ENCODE peak calls at places on chromosomes 1 and 21, in five cellular contexts. One of them, this sample, is unnamed.
A peak's percentile ranks its signal among the peaks of the same experiment; 100 is the strongest.

GRCh38 chr1:186871784-186872183 is 43.0 kb downstream of the PLA2G4A start:
- DNase-seq in fibroblast of lung: no peak
- DNase-seq in tibial artery: no peak
- DNase-seq in body of pancreas: no peak
- DNase-seq in gastrocnemius medialis: no peak
- DNase-seq in this sample: no peak

GRCh38 chr1:117757668-117758067 is 151.8 kb downstream of the TENT5C start:
- DNase-seq in gastrocnemius medialis: no peak
- DNase-seq in body of pancreas: no peak
- DNase-seq in tibial artery: no peak
- DNase-seq in fibroblast of lung: peak; percentile 57
- DNase-seq in this sample: no peak

GRCh38 chr21:35987475-35987874 is 72.9 kb downstream of the SETD4 start:
- DNase-seq in body of pancreas: no peak
- DNase-seq in gastrocnemius medialis: no peak
- DNase-seq in fibroblast of lung: no peak
- DNase-seq in tibial artery: no peak
- DNase-seq in this sample: peak; percentile 42

GRCh38 chr21:43739648-43740435 is 20.9 kb downstream of the PDXK start:
- DNase-seq in body of pancreas: no peak
- DNase-seq in gastrocnemius medialis: no peak
- DNase-seq in tibial artery: no peak
- DNase-seq in fibroblast of lung: no peak
- DNase-seq in this sample: no peak

GRCh38 chr1:164700683-164701082 is 141.7 kb downstream of the PBX1 start:
- DNase-seq in tibial artery: no peak
- DNase-seq in gastrocnemius medialis: no peak
- DNase-seq in fibroblast of lung: no peak
- DNase-seq in body of pancreas: no peak
- DNase-seq in this sample: no peak

GRCh38 chr21:43814215-43815106 is 25.1 kb downstream of the RRP1 start:
- DNase-seq in body of pancreas: peak; percentile 38
- DNase-seq in fibroblast of lung: peak; percentile 11
- DNase-seq in gastrocnemius medialis: no peak
- DNase-seq in tibial artery: no peak
- DNase-seq in this sample: no peak

GRCh38 chr1:225526878-225527277 is 99.0 kb upstream of the LBR start:
- DNase-seq in body of pancreas: peak; percentile 62
- DNase-seq in gastrocnemius medialis: no peak
- DNase-seq in tibial artery: no peak
- DNase-seq in fibroblast of lung: peak; percentile 33
- DNase-seq in this sample: no peak

GRCh38 chr1:112251766-112252506 is 144.1 kb upstream of the CTTNBP2NL start:
- DNase-seq in fibroblast of lung: peak; percentile 29
- DNase-seq in body of pancreas: no peak
- DNase-seq in tibial artery: peak; percentile 25
- DNase-seq in gastrocnemius medialis: no peak
- DNase-seq in this sample: peak; percentile 63

GRCh38 chr1:202101182-202101581 is 21.5 kb upstream of the GPR37L1 start:
- DNase-seq in gastrocnemius medialis: no peak
- DNase-seq in fibroblast of lung: no peak
- DNase-seq in tibial artery: no peak
- DNase-seq in body of pancreas: no peak
- DNase-seq in this sample: no peak

GRCh38 chr1:36238433-36238832 is 14.2 kb downstream of the THRAP3 start:
- DNase-seq in body of pancreas: no peak
- DNase-seq in fibroblast of lung: peak; percentile 65
- DNase-seq in tibial artery: no peak
- DNase-seq in gastrocnemius medialis: no peak
- DNase-seq in this sample: no peak

GRCh38 chr1:77824694-77825355 is 45.4 kb downstream of the MIGA1 start:
- DNase-seq in body of pancreas: no peak
- DNase-seq in fibroblast of lung: no peak
- DNase-seq in tibial artery: no peak
- DNase-seq in gastrocnemius medialis: no peak
- DNase-seq in this sample: no peak

GRCh38 chr1:40877681-40878080 is 15.5 kb upstream of the CITED4 start:
- DNase-seq in tibial artery: peak; percentile 87
- DNase-seq in fibroblast of lung: peak; percentile 94
- DNase-seq in gastrocnemius medialis: peak; percentile 57
- DNase-seq in body of pancreas: peak; percentile 75
- DNase-seq in this sample: peak; percentile 66

GRCh38 chr1:157377216-157377821 is 175.0 kb downstream of the FCRL5 start:
- DNase-seq in tibial artery: no peak
- DNase-seq in body of pancreas: peak; percentile 40
- DNase-seq in gastrocnemius medialis: no peak
- DNase-seq in fibroblast of lung: no peak
- DNase-seq in this sample: no peak

GRCh38 chr1:64471218-64471719 is 1.3 kb downstream of the CACHD1 start:
- DNase-seq in fibroblast of lung: peak; percentile 21
- DNase-seq in tibial artery: peak; percentile 43
- DNase-seq in body of pancreas: peak; percentile 28
- DNase-seq in gastrocnemius medialis: no peak
- DNase-seq in this sample: no peak

GRCh38 chr1:47582891-47583608 is 145.2 kb downstream of the FOXD2 start:
- DNase-seq in body of pancreas: no peak
- DNase-seq in fibroblast of lung: peak; percentile 12
- DNase-seq in gastrocnemius medialis: no peak
- DNase-seq in tibial artery: peak; percentile 10
- DNase-seq in this sample: peak; percentile 49

GRCh38 chr1:47661065-47661464 is 223.2 kb downstream of the FOXD2 start:
- DNase-seq in body of pancreas: no peak
- DNase-seq in gastrocnemius medialis: no peak
- DNase-seq in fibroblast of lung: no peak
- DNase-seq in tibial artery: no peak
- DNase-seq in this sample: peak; percentile 26

DNA sequence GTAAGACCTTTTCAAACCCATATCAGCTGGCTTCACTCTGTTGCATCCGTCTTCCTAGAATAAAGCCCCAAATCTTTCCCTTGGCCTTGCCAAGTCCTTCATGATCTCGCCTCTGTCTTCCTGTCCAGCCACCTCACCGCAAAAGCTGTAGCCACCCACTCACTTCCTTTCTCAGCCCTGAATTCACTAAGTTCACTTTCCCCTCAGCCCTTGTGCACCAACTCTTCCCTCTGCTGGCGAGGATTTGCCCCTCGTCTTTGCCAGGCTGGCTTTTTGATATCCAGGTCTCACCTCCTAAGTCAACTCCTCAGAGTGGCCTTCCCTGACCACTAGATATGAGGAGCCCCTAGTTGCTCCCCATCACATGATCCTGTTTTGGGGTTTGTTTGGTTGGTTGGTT is 3.9 kb upstream of the COL16A1 start:
- DNase-seq in tibial artery: no peak
- DNase-seq in fibroblast of lung: peak; percentile 92
- DNase-seq in gastrocnemius medialis: no peak
- DNase-seq in body of pancreas: peak; percentile 23
- DNase-seq in this sample: no peak
- TF ChIP-seq CTCF in tibial artery: no peak
- TF ChIP-seq CTCF in fibroblast of lung: peak; percentile 31
- TF ChIP-seq CTCF in gastrocnemius medialis: no peak
- TF ChIP-seq CTCF in body of pancreas: no peak
- TF ChIP-seq CTCF in this sample: no peak

GRCh38 chr1:17429183-17429582 is 10.3 kb downstream of the RCC2 start:
- DNase-seq in gastrocnemius medialis: no peak
- DNase-seq in fibroblast of lung: no peak
- DNase-seq in tibial artery: no peak
- DNase-seq in body of pancreas: no peak
- DNase-seq in this sample: no peak
- H3K4me1 ChIP-seq in gastrocnemius medialis: no peaks in the 10 kb centered on the region
- H3K4me1 ChIP-seq in fibroblast of lung: no peaks in the 10 kb centered on the region
- H3K4me1 ChIP-seq in tibial artery: no peaks in the 10 kb centered on the region
- H3K4me1 ChIP-seq in body of pancreas: peaks cover 12% of the 10 kb centered on the region
- H3K4me1 ChIP-seq in this sample: peaks cover 5% of the 10 kb centered on the region

GRCh38 chr1:83805921-83806320 is 193.0 kb downstream of the TTLL7 start:
- DNase-seq in gastrocnemius medialis: no peak
- DNase-seq in body of pancreas: no peak
- DNase-seq in fibroblast of lung: no peak
- DNase-seq in tibial artery: no peak
- DNase-seq in this sample: no peak

GRCh38 chr1:83810160-83810559 is 188.8 kb downstream of the TTLL7 start:
- DNase-seq in body of pancreas: no peak
- DNase-seq in fibroblast of lung: no peak
- DNase-seq in gastrocnemius medialis: no peak
- DNase-seq in tibial artery: no peak
- DNase-seq in this sample: no peak

GRCh38 chr1:83802450-83803152 is 196.3 kb downstream of the TTLL7 start:
- DNase-seq in gastrocnemius medialis: no peak
- DNase-seq in body of pancreas: no peak
- DNase-seq in fibroblast of lung: no peak
- DNase-seq in tibial artery: no peak
- DNase-seq in this sample: no peak

GRCh38 chr1:83808536-83808935 is 190.4 kb downstream of the TTLL7 start:
- DNase-seq in gastrocnemius medialis: no peak
- DNase-seq in fibroblast of lung: no peak
- DNase-seq in tibial artery: no peak
- DNase-seq in body of pancreas: no peak
- DNase-seq in this sample: no peak

DNA sequence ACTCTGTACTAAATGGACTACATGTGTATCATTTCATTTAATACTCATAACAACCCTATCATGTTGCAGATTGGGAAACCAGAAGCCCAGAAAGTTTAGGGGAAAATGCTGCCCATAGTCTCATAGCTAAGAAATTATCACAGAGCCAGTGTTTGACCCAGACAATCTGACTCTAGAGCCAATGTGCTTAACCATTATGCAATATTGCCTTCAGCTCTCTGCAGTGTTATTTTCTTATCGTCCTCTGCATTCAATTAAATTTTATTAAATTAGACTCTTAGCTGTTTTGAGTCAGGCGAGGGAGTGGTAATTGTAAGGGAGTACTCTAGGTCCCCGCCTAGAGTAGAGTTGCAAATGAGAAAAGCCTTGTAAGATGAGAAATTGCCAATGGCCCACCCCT is 191.1 kb downstream of the TTLL7 start:
- DNase-seq in body of pancreas: no peak
- DNase-seq in gastrocnemius medialis: no peak
- DNase-seq in fibroblast of lung: no peak
- DNase-seq in tibial artery: no peak
- DNase-seq in this sample: no peak
- H3K27ac ChIP-seq in body of pancreas: no peak overlapping the region
- H3K27ac ChIP-seq in gastrocnemius medialis: no peak overlapping the region
- H3K27ac ChIP-seq in fibroblast of lung: no peak overlapping the region
- H3K27ac ChIP-seq in tibial artery: no peak overlapping the region
- H3K27ac ChIP-seq in this sample: no peak overlapping the region

GRCh38 chr1:75170981-75171380 is 36.8 kb downstream of the LHX8 start:
- DNase-seq in tibial artery: no peak
- DNase-seq in body of pancreas: no peak
- DNase-seq in gastrocnemius medialis: no peak
- DNase-seq in fibroblast of lung: no peak
- DNase-seq in this sample: no peak
- TF ChIP-seq CTCF in tibial artery: no peak
- TF ChIP-seq CTCF in body of pancreas: no peak
- TF ChIP-seq CTCF in gastrocnemius medialis: no peak
- TF ChIP-seq CTCF in fibroblast of lung: no peak
- TF ChIP-seq CTCF in this sample: no peak

DNA sequence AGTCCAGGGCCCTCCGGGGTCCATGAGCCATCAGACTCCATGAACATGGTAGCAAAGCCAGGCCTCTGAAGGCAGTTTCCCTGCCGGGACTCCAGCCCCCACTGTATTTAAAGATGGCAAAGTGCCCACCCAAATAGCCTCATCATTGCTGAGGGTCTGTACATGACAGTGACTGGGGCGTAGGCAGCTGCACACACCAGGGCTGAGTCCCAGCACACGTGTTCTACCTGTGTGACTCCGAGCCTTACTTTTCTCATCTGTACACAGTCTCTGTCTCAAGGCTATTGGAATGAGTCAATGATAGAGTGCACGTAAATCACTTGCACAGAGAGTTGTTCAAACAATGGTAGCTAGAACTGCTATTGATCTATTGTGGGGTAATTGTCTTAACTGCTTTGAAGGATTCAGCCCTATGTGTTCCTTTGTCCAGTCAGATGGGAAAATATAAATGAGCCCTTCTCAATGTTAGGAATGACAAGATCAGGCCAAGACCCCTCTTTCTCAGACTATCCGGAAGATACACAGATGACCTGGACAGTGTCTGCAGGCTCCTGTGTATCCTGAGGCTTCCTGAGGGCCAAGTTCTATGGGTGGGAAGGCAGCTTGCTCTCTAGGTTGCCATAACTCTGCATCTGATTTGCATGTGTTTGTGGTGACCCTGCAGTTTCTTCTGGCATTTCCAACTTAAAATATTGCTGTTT is 48.9 kb downstream of the RASSF5 start:
- DNase-seq in gastrocnemius medialis: no peak
- DNase-seq in fibroblast of lung: no peak
- DNase-seq in tibial artery: no peak
- DNase-seq in body of pancreas: no peak
- DNase-seq in this sample: no peak
- H3K4me1 ChIP-seq in gastrocnemius medialis: peaks cover 31% of the 10 kb centered on the region
- H3K4me1 ChIP-seq in fibroblast of lung: no peaks in the 10 kb centered on the region
- H3K4me1 ChIP-seq in tibial artery: no peaks in the 10 kb centered on the region
- H3K4me1 ChIP-seq in body of pancreas: peaks cover 68% of the 10 kb centered on the region
- H3K4me1 ChIP-seq in this sample: peaks cover 69% of the 10 kb centered on the region

GRCh38 chr1:110675060-110675791 is 486 bp upstream of the KCNA3 start:
- DNase-seq in fibroblast of lung: no peak
- DNase-seq in gastrocnemius medialis: no peak
- DNase-seq in body of pancreas: no peak
- DNase-seq in tibial artery: no peak
- DNase-seq in this sample: no peak
- H3K27ac ChIP-seq in fibroblast of lung: no peak overlapping the region
- H3K27ac ChIP-seq in gastrocnemius medialis: no peak overlapping the region
- H3K27ac ChIP-seq in body of pancreas: no peak overlapping the region
- H3K27ac ChIP-seq in tibial artery: no peak overlapping the region
- H3K27ac ChIP-seq in this sample: peak overlapping the region; percentile 67

GRCh38 chr1:1954015-1954414 is 34.9 kb upstream of the TMEM52 start:
- DNase-seq in tibial artery: no peak
- DNase-seq in fibroblast of lung: no peak
- DNase-seq in body of pancreas: no peak
- DNase-seq in gastrocnemius medialis: no peak
- DNase-seq in this sample: no peak

GRCh38 chr1:1956101-1956500 is 37.0 kb upstream of the TMEM52 start:
- DNase-seq in fibroblast of lung: no peak
- DNase-seq in tibial artery: no peak
- DNase-seq in body of pancreas: no peak
- DNase-seq in gastrocnemius medialis: no peak
- DNase-seq in this sample: no peak

GRCh38 chr1:1955651-1956094 is 36.6 kb upstream of the TMEM52 start:
- DNase-seq in tibial artery: no peak
- DNase-seq in fibroblast of lung: no peak
- DNase-seq in gastrocnemius medialis: no peak
- DNase-seq in body of pancreas: no peak
- DNase-seq in this sample: no peak

GRCh38 chr1:1956586-1957532 is 37.8 kb upstream of the TMEM52 start:
- DNase-seq in gastrocnemius medialis: no peak
- DNase-seq in body of pancreas: no peak
- DNase-seq in tibial artery: no peak
- DNase-seq in fibroblast of lung: no peak
- DNase-seq in this sample: no peak

GRCh38 chr1:1954831-1955441 is 35.9 kb upstream of the TMEM52 start:
- DNase-seq in fibroblast of lung: no peak
- DNase-seq in tibial artery: no peak
- DNase-seq in body of pancreas: no peak
- DNase-seq in gastrocnemius medialis: no peak
- DNase-seq in this sample: no peak
- TF ChIP-seq CTCF in fibroblast of lung: no peak
- TF ChIP-seq CTCF in tibial artery: no peak
- TF ChIP-seq CTCF in body of pancreas: no peak
- TF ChIP-seq CTCF in gastrocnemius medialis: no peak
- TF ChIP-seq CTCF in this sample: no peak

This sample was measured in right atrium auricular region.